ENCODE peak calls at places on chromosomes 6 and 20, in five cellular contexts. One of them, this sample, is unnamed.

GRCh38 chr6:129264480-129265045 is 381.6 kb downstream of the LAMA2 start:
- DNase-seq in kidney epithelial cell: no peak
- DNase-seq in stomach: no peak
- DNase-seq in epithelial cell of esophagus: no peak
- DNase-seq in NCI-H1105: no peak
- DNase-seq in this sample: no peak

GRCh38 chr6:109458774-109459531 is 3.4 kb upstream of the MICAL1 start:
- DNase-seq in kidney epithelial cell: no peak
- DNase-seq in NCI-H1105: no peak
- DNase-seq in epithelial cell of esophagus: peak; percentile 19
- DNase-seq in stomach: no peak
- DNase-seq in this sample: no peak

GRCh38 chr6:53065266-53066058 is at the start of gene FBXO9:
- DNase-seq in epithelial cell of esophagus: peak; percentile 56
- DNase-seq in kidney epithelial cell: no peak
- DNase-seq in stomach: peak; percentile 51
- DNase-seq in NCI-H1105: peak; percentile 55
- DNase-seq in this sample: no peak

GRCh38 chr6:52726741-52727535 is 36.3 kb downstream of the GSTA2 start:
- DNase-seq in kidney epithelial cell: peak; percentile 79
- DNase-seq in NCI-H1105: no peak
- DNase-seq in epithelial cell of esophagus: peak; percentile 70
- DNase-seq in stomach: no peak
- DNase-seq in this sample: no peak

GRCh38 chr20:34495307-34495706 is 20.9 kb upstream of the DYNLRB1 start:
- DNase-seq in stomach: no peak
- DNase-seq in kidney epithelial cell: no peak
- DNase-seq in epithelial cell of esophagus: no peak
- DNase-seq in NCI-H1105: no peak
- DNase-seq in this sample: no peak

GRCh38 chr6:144805049-144805448 is 519.9 kb downstream of the UTRN start:
- DNase-seq in kidney epithelial cell: no peak
- DNase-seq in NCI-H1105: no peak
- DNase-seq in stomach: no peak
- DNase-seq in epithelial cell of esophagus: no peak
- DNase-seq in this sample: no peak

GRCh38 chr6:154358019-154358545 is 1.5 kb upstream of the IPCEF1 start:
- DNase-seq in NCI-H1105: no peak
- DNase-seq in kidney epithelial cell: no peak
- DNase-seq in epithelial cell of esophagus: no peak
- DNase-seq in stomach: no peak
- DNase-seq in this sample: no peak

GRCh38 chr6:97394160-97394748 is 111.2 kb upstream of the MMS22L start:
- DNase-seq in epithelial cell of esophagus: peak; percentile 70
- DNase-seq in NCI-H1105: peak; percentile 2
- DNase-seq in kidney epithelial cell: peak; percentile 5
- DNase-seq in stomach: peak; percentile 36
- DNase-seq in this sample: peak; percentile 12

GRCh38 chr20:48230251-48230650 is 445.0 kb upstream of the SULF2 start:
- DNase-seq in epithelial cell of esophagus: no peak
- DNase-seq in stomach: no peak
- DNase-seq in kidney epithelial cell: no peak
- DNase-seq in NCI-H1105: no peak
- DNase-seq in this sample: no peak

GRCh38 chr6:29014729-29015608 is 9.9 kb upstream of the ZNF311 start:
- DNase-seq in epithelial cell of esophagus: no peak
- DNase-seq in kidney epithelial cell: no peak
- DNase-seq in NCI-H1105: no peak
- DNase-seq in stomach: no peak
- DNase-seq in this sample: no peak

GRCh38 chr6:27667651-27668441 is 194.9 kb upstream of the ZNF184 start:
- DNase-seq in NCI-H1105: no peak
- DNase-seq in kidney epithelial cell: no peak
- DNase-seq in epithelial cell of esophagus: peak; percentile 44
- DNase-seq in stomach: no peak
- DNase-seq in this sample: no peak

GRCh38 chr20:57478176-57478575 is 46.8 kb downstream of the CTCFL start:
- DNase-seq in NCI-H1105: no peak
- DNase-seq in epithelial cell of esophagus: no peak
- DNase-seq in stomach: no peak
- DNase-seq in kidney epithelial cell: no peak
- DNase-seq in this sample: no peak

GRCh38 chr20:33940701-33941100 is 53.0 kb upstream of the RALY start:
- DNase-seq in kidney epithelial cell: no peak
- DNase-seq in epithelial cell of esophagus: no peak
- DNase-seq in stomach: no peak
- DNase-seq in NCI-H1105: no peak
- DNase-seq in this sample: no peak

GRCh38 chr20:13659288-13659687 is 20.6 kb upstream of the TASP1 start:
- DNase-seq in kidney epithelial cell: no peak
- DNase-seq in epithelial cell of esophagus: no peak
- DNase-seq in stomach: no peak
- DNase-seq in NCI-H1105: no peak
- DNase-seq in this sample: no peak

GRCh38 chr20:63475209-63475608 is 2.8 kb upstream of the KCNQ2 start:
- DNase-seq in stomach: no peak
- DNase-seq in NCI-H1105: no peak
- DNase-seq in kidney epithelial cell: no peak
- DNase-seq in epithelial cell of esophagus: peak; percentile 41
- DNase-seq in this sample: no peak

GRCh38 chr6:150208606-150209352 is 65.9 kb downstream of the PPP1R14C start:
- DNase-seq in epithelial cell of esophagus: peak; percentile 37
- DNase-seq in NCI-H1105: peak; percentile 61
- DNase-seq in kidney epithelial cell: no peak
- DNase-seq in stomach: no peak
- DNase-seq in this sample: no peak

GRCh38 chr6:152916035-152916434 is 66.8 kb downstream of the FBXO5 start:
- DNase-seq in NCI-H1105: no peak
- DNase-seq in epithelial cell of esophagus: peak; percentile 77
- DNase-seq in kidney epithelial cell: no peak
- DNase-seq in stomach: no peak
- DNase-seq in this sample: no peak

GRCh38 chr6:152118224-152118623 is 310.7 kb downstream of the ESR1 start:
- DNase-seq in epithelial cell of esophagus: no peak
- DNase-seq in kidney epithelial cell: no peak
- DNase-seq in stomach: no peak
- DNase-seq in NCI-H1105: no peak
- DNase-seq in this sample: no peak

GRCh38 chr6:142545147-142545546 is 243.3 kb downstream of the ADGRG6 start:
- DNase-seq in NCI-H1105: no peak
- DNase-seq in epithelial cell of esophagus: no peak
- DNase-seq in stomach: no peak
- DNase-seq in kidney epithelial cell: no peak
- DNase-seq in this sample: no peak

GRCh38 chr6:156718647-156719394 is 58.4 kb upstream of the ARID1B start:
- DNase-seq in stomach: peak; percentile 33
- DNase-seq in epithelial cell of esophagus: peak; percentile 80
- DNase-seq in NCI-H1105: no peak
- DNase-seq in kidney epithelial cell: peak; percentile 80
- DNase-seq in this sample: peak; percentile 77

GRCh38 chr6:148971027-148971927 is 224.4 kb downstream of the UST start:
- DNase-seq in NCI-H1105: no peak
- DNase-seq in stomach: no peak
- DNase-seq in kidney epithelial cell: no peak
- DNase-seq in epithelial cell of esophagus: peak; percentile 19
- DNase-seq in this sample: no peak

GRCh38 chr20:25328954-25329498 is 61.6 kb downstream of the ABHD12 start:
- DNase-seq in kidney epithelial cell: no peak
- DNase-seq in stomach: no peak
- DNase-seq in NCI-H1105: no peak
- DNase-seq in epithelial cell of esophagus: no peak
- DNase-seq in this sample: no peak

GRCh38 chr6:47242483-47243386 is 67.0 kb downstream of the TNFRSF21 start:
- DNase-seq in NCI-H1105: peak; percentile 67
- DNase-seq in epithelial cell of esophagus: peak; percentile 94
- DNase-seq in kidney epithelial cell: peak; percentile 78
- DNase-seq in stomach: peak; percentile 93
- DNase-seq in this sample: peak; percentile 82

GRCh38 chr6:84525907-84526306 is 238.5 kb downstream of the TBX18 start:
- DNase-seq in stomach: no peak
- DNase-seq in NCI-H1105: no peak
- DNase-seq in kidney epithelial cell: no peak
- DNase-seq in epithelial cell of esophagus: no peak
- DNase-seq in this sample: no peak

GRCh38 chr6:44456070-44456965 is 68.8 kb downstream of the CDC5L start:
- DNase-seq in NCI-H1105: peak; percentile 38
- DNase-seq in stomach: peak; percentile 46
- DNase-seq in epithelial cell of esophagus: peak; percentile 53
- DNase-seq in kidney epithelial cell: no peak
- DNase-seq in this sample: no peak

GRCh38 chr6:127855542-127856159 is 45.2 kb downstream of the THEMIS start:
- DNase-seq in epithelial cell of esophagus: peak; percentile 18
- DNase-seq in stomach: no peak
- DNase-seq in NCI-H1105: no peak
- DNase-seq in kidney epithelial cell: no peak
- DNase-seq in this sample: no peak

GRCh38 chr6:35089216-35089934 is 51.8 kb downstream of the TCP11 start:
- DNase-seq in stomach: peak; percentile 22
- DNase-seq in NCI-H1105: no peak
- DNase-seq in epithelial cell of esophagus: no peak
- DNase-seq in kidney epithelial cell: no peak
- DNase-seq in this sample: no peak

GRCh38 chr6:105087571-105088211 is 92.1 kb downstream of the POPDC3 start:
- DNase-seq in epithelial cell of esophagus: peak; percentile 71
- DNase-seq in stomach: peak; percentile 40
- DNase-seq in NCI-H1105: peak; percentile 48
- DNase-seq in kidney epithelial cell: peak; percentile 28
- DNase-seq in this sample: peak; percentile 25

GRCh38 chr6:170244721-170245201 is 46.1 kb downstream of the DLL1 start:
- DNase-seq in stomach: no peak
- DNase-seq in epithelial cell of esophagus: no peak
- DNase-seq in kidney epithelial cell: no peak
- DNase-seq in NCI-H1105: no peak
- DNase-seq in this sample: no peak

GRCh38 chr20:671252-672030 is 4.2 kb downstream of the SCRT2 start:
- DNase-seq in NCI-H1105: no peak
- DNase-seq in stomach: no peak
- DNase-seq in kidney epithelial cell: no peak
- DNase-seq in epithelial cell of esophagus: no peak
- DNase-seq in this sample: no peak

GRCh38 chr20:2292711-2293110 is 3.1 kb upstream of the TGM3 start:
- DNase-seq in kidney epithelial cell: no peak
- DNase-seq in stomach: no peak
- DNase-seq in epithelial cell of esophagus: peak; percentile 65
- DNase-seq in NCI-H1105: no peak
- DNase-seq in this sample: no peak

GRCh38 chr6:123848347-123848746 is 44.7 kb downstream of the NKAIN2 start:
- DNase-seq in stomach: no peak
- DNase-seq in kidney epithelial cell: no peak
- DNase-seq in epithelial cell of esophagus: no peak
- DNase-seq in NCI-H1105: no peak
- DNase-seq in this sample: no peak

GRCh38 chr6:7236312-7237209 is 76.4 kb downstream of the SSR1 start:
- DNase-seq in NCI-H1105: no peak
- DNase-seq in kidney epithelial cell: no peak
- DNase-seq in stomach: no peak
- DNase-seq in epithelial cell of esophagus: peak; percentile 74
- DNase-seq in this sample: no peak

GRCh38 chr20:46799781-46800180 is 90.3 kb downstream of the SLC2A10 start:
- DNase-seq in NCI-H1105: no peak
- DNase-seq in stomach: no peak
- DNase-seq in epithelial cell of esophagus: no peak
- DNase-seq in kidney epithelial cell: no peak
- DNase-seq in this sample: no peak

GRCh38 chr6:25417206-25417605 is 138.0 kb downstream of the CARMIL1 start:
- DNase-seq in kidney epithelial cell: peak; percentile 9
- DNase-seq in epithelial cell of esophagus: no peak
- DNase-seq in stomach: no peak
- DNase-seq in NCI-H1105: no peak
- DNase-seq in this sample: no peak

GRCh38 chr20:57397004-57397692 is 6.0 kb downstream of the RBM38 start:
- DNase-seq in stomach: no peak
- DNase-seq in epithelial cell of esophagus: no peak
- DNase-seq in NCI-H1105: no peak
- DNase-seq in kidney epithelial cell: no peak
- DNase-seq in this sample: no peak

This sample was measured in retinal pigment epithelial cell.